ENCODE peak calls at places on chromosomes 7 and 10, in ten cellular contexts. One of them, this sample, is unnamed.
A peak's percentile ranks its signal among the peaks of the same experiment; 100 is the strongest.

GRCh38 chr10:96614515-96614914 is 27.7 kb upstream of the TM9SF3 start:
- DNase-seq in IMR-90: peak; percentile 87
- DNase-seq in aorta: no peak
- DNase-seq in GM23248: peak; percentile 91
- DNase-seq in left ventricle myocardium inferior: no peak
- DNase-seq in hepatocyte: peak; percentile 34
- DNase-seq in pancreas: no peak
- DNase-seq in upper lobe of right lung: no peak
- DNase-seq in CD8-positive, alpha-beta T cell: no peak
- DNase-seq in cardiac muscle cell: peak; percentile 24
- DNase-seq in this sample: no peak

GRCh38 chr7:97733276-97734206 is 1.7 kb downstream of the TAC1 start:
- DNase-seq in IMR-90: no peak
- DNase-seq in aorta: peak; percentile 20
- DNase-seq in GM23248: peak; percentile 10
- DNase-seq in left ventricle myocardium inferior: no peak
- DNase-seq in hepatocyte: peak; percentile 19
- DNase-seq in pancreas: peak; percentile 55
- DNase-seq in upper lobe of right lung: no peak
- DNase-seq in CD8-positive, alpha-beta T cell: no peak
- DNase-seq in cardiac muscle cell: no peak
- DNase-seq in this sample: peak; percentile 55

GRCh38 chr10:99917963-99918825 is 91.6 kb downstream of the DNMBP start:
- DNase-seq in IMR-90: peak; percentile 59
- DNase-seq in aorta: peak; percentile 51
- DNase-seq in GM23248: peak; percentile 81
- DNase-seq in left ventricle myocardium inferior: peak; percentile 29
- DNase-seq in hepatocyte: peak; percentile 72
- DNase-seq in pancreas: no peak
- DNase-seq in upper lobe of right lung: peak; percentile 66
- DNase-seq in CD8-positive, alpha-beta T cell: no peak
- DNase-seq in cardiac muscle cell: peak; percentile 78
- DNase-seq in this sample: peak; percentile 54

GRCh38 chr7:91720255-91720937 is 160.1 kb downstream of the MTERF1 start:
- DNase-seq in IMR-90: peak; percentile 1
- DNase-seq in aorta: no peak
- DNase-seq in GM23248: peak; percentile 36
- DNase-seq in left ventricle myocardium inferior: no peak
- DNase-seq in hepatocyte: no peak
- DNase-seq in pancreas: peak; percentile 18
- DNase-seq in upper lobe of right lung: no peak
- DNase-seq in CD8-positive, alpha-beta T cell: no peak
- DNase-seq in cardiac muscle cell: peak; percentile 25
- DNase-seq in this sample: no peak

GRCh38 chr10:92068900-92069299 is 145.3 kb downstream of the BTAF1 start:
- DNase-seq in IMR-90: peak; percentile 89
- DNase-seq in aorta: no peak
- DNase-seq in GM23248: peak; percentile 44
- DNase-seq in left ventricle myocardium inferior: no peak
- DNase-seq in hepatocyte: no peak
- DNase-seq in pancreas: no peak
- DNase-seq in upper lobe of right lung: no peak
- DNase-seq in CD8-positive, alpha-beta T cell: no peak
- DNase-seq in cardiac muscle cell: no peak
- DNase-seq in this sample: no peak

GRCh38 chr7:95411036-95411435 is 14.9 kb upstream of the PON3 start:
- DNase-seq in IMR-90: peak; percentile 7
- DNase-seq in aorta: no peak
- DNase-seq in GM23248: no peak
- DNase-seq in left ventricle myocardium inferior: no peak
- DNase-seq in hepatocyte: no peak
- DNase-seq in pancreas: no peak
- DNase-seq in upper lobe of right lung: no peak
- DNase-seq in CD8-positive, alpha-beta T cell: no peak
- DNase-seq in cardiac muscle cell: no peak
- DNase-seq in this sample: no peak

GRCh38 chr10:24457661-24458318 is 248.9 kb downstream of the KIAA1217 start:
- DNase-seq in IMR-90: no peak
- DNase-seq in aorta: no peak
- DNase-seq in GM23248: peak; percentile 36
- DNase-seq in left ventricle myocardium inferior: no peak
- DNase-seq in hepatocyte: no peak
- DNase-seq in pancreas: no peak
- DNase-seq in upper lobe of right lung: no peak
- DNase-seq in CD8-positive, alpha-beta T cell: no peak
- DNase-seq in cardiac muscle cell: no peak
- DNase-seq in this sample: no peak

GRCh38 chr10:100033766-100034418 is 24.1 kb upstream of the DNMBP start:
- DNase-seq in IMR-90: no peak
- DNase-seq in aorta: no peak
- DNase-seq in GM23248: no peak
- DNase-seq in left ventricle myocardium inferior: no peak
- DNase-seq in hepatocyte: no peak
- DNase-seq in pancreas: no peak
- DNase-seq in upper lobe of right lung: no peak
- DNase-seq in CD8-positive, alpha-beta T cell: no peak
- DNase-seq in cardiac muscle cell: no peak
- DNase-seq in this sample: no peak

GRCh38 chr7:6398943-6399342 is 48.8 kb downstream of the DAGLB start:
- DNase-seq in IMR-90: no peak
- DNase-seq in aorta: no peak
- DNase-seq in GM23248: peak; percentile 31
- DNase-seq in left ventricle myocardium inferior: no peak
- DNase-seq in hepatocyte: no peak
- DNase-seq in pancreas: no peak
- DNase-seq in upper lobe of right lung: no peak
- DNase-seq in CD8-positive, alpha-beta T cell: no peak
- DNase-seq in cardiac muscle cell: no peak
- DNase-seq in this sample: no peak

GRCh38 chr10:83212632-83213349 is 926.5 kb upstream of the GHITM start:
- DNase-seq in IMR-90: no peak
- DNase-seq in aorta: no peak
- DNase-seq in GM23248: peak; percentile 2
- DNase-seq in left ventricle myocardium inferior: no peak
- DNase-seq in hepatocyte: no peak
- DNase-seq in pancreas: no peak
- DNase-seq in upper lobe of right lung: no peak
- DNase-seq in CD8-positive, alpha-beta T cell: no peak
- DNase-seq in cardiac muscle cell: peak; percentile 7
- DNase-seq in this sample: no peak

GRCh38 chr7:141355057-141355456 is 196.2 kb upstream of the AGK start:
- DNase-seq in IMR-90: no peak
- DNase-seq in aorta: no peak
- DNase-seq in GM23248: peak; percentile 32
- DNase-seq in left ventricle myocardium inferior: no peak
- DNase-seq in hepatocyte: no peak
- DNase-seq in pancreas: no peak
- DNase-seq in upper lobe of right lung: no peak
- DNase-seq in CD8-positive, alpha-beta T cell: no peak
- DNase-seq in cardiac muscle cell: peak; percentile 26
- DNase-seq in this sample: no peak

GRCh38 chr10:3760083-3760482 is 24.9 kb downstream of the KLF6 start:
- DNase-seq in IMR-90: no peak
- DNase-seq in aorta: no peak
- DNase-seq in GM23248: no peak
- DNase-seq in left ventricle myocardium inferior: no peak
- DNase-seq in hepatocyte: no peak
- DNase-seq in pancreas: no peak
- DNase-seq in upper lobe of right lung: no peak
- DNase-seq in CD8-positive, alpha-beta T cell: no peak
- DNase-seq in cardiac muscle cell: no peak
- DNase-seq in this sample: peak; percentile 40

GRCh38 chr7:23597908-23598224 is 684 bp downstream of the CCDC126 start:
- DNase-seq in IMR-90: no peak
- DNase-seq in aorta: no peak
- DNase-seq in GM23248: no peak
- DNase-seq in left ventricle myocardium inferior: no peak
- DNase-seq in hepatocyte: no peak
- DNase-seq in pancreas: no peak
- DNase-seq in upper lobe of right lung: no peak
- DNase-seq in CD8-positive, alpha-beta T cell: no peak
- DNase-seq in cardiac muscle cell: no peak
- DNase-seq in this sample: no peak

GRCh38 chr10:98534046-98534445 is 87.3 kb upstream of the HPS1 start:
- DNase-seq in IMR-90: no peak
- DNase-seq in aorta: no peak
- DNase-seq in GM23248: peak; percentile 60
- DNase-seq in left ventricle myocardium inferior: no peak
- DNase-seq in hepatocyte: no peak
- DNase-seq in pancreas: no peak
- DNase-seq in upper lobe of right lung: no peak
- DNase-seq in CD8-positive, alpha-beta T cell: no peak
- DNase-seq in cardiac muscle cell: no peak
- DNase-seq in this sample: no peak

GRCh38 chr10:11610151-11610854 is 1.1 kb downstream of the USP6NL start:
- DNase-seq in IMR-90: no peak
- DNase-seq in aorta: no peak
- DNase-seq in GM23248: peak; percentile 19
- DNase-seq in left ventricle myocardium inferior: no peak
- DNase-seq in hepatocyte: no peak
- DNase-seq in pancreas: no peak
- DNase-seq in upper lobe of right lung: no peak
- DNase-seq in CD8-positive, alpha-beta T cell: no peak
- DNase-seq in cardiac muscle cell: no peak
- DNase-seq in this sample: no peak

GRCh38 chr10:116470768-116471415 is 43.2 kb downstream of the PNLIPRP3 start:
- DNase-seq in IMR-90: no peak
- DNase-seq in aorta: no peak
- DNase-seq in GM23248: peak; percentile 70
- DNase-seq in left ventricle myocardium inferior: no peak
- DNase-seq in hepatocyte: peak; percentile 41
- DNase-seq in pancreas: no peak
- DNase-seq in upper lobe of right lung: no peak
- DNase-seq in CD8-positive, alpha-beta T cell: no peak
- DNase-seq in cardiac muscle cell: no peak
- DNase-seq in this sample: peak; percentile 35

GRCh38 chr10:45375716-45376231 is 1.8 kb downstream of the ALOX5 start:
- DNase-seq in IMR-90: no peak
- DNase-seq in aorta: no peak
- DNase-seq in GM23248: no peak
- DNase-seq in left ventricle myocardium inferior: no peak
- DNase-seq in hepatocyte: no peak
- DNase-seq in pancreas: no peak
- DNase-seq in upper lobe of right lung: peak; percentile 50
- DNase-seq in CD8-positive, alpha-beta T cell: no peak
- DNase-seq in cardiac muscle cell: no peak
- DNase-seq in this sample: no peak
- H3K27me3 ChIP-seq in IMR-90: peaks cover 35% of the 10 kb centered on the region
- H3K27me3 ChIP-seq in aorta: no peaks in the 10 kb centered on the region
- H3K27me3 ChIP-seq in GM23248: peaks cover 64% of the 10 kb centered on the region
- H3K27me3 ChIP-seq in left ventricle myocardium inferior: peaks cover 90% of the 10 kb centered on the region
- H3K27me3 ChIP-seq in hepatocyte: peaks cover 42% of the 10 kb centered on the region
- H3K27me3 ChIP-seq in pancreas: no peaks in the 10 kb centered on the region
- H3K27me3 ChIP-seq in upper lobe of right lung: peaks cover 16% of the 10 kb centered on the region
- H3K27me3 ChIP-seq in CD8-positive, alpha-beta T cell: no peaks in the 10 kb centered on the region
- H3K27me3 ChIP-seq in cardiac muscle cell: peaks cover 62% of the 10 kb centered on the region
- H3K27me3 ChIP-seq in this sample: no peaks in the 10 kb centered on the region

GRCh38 chr7:26861050-26861449 is 3.3 kb downstream of the SKAP2 start:
- DNase-seq in IMR-90: no peak
- DNase-seq in aorta: no peak
- DNase-seq in GM23248: no peak
- DNase-seq in left ventricle myocardium inferior: no peak
- DNase-seq in hepatocyte: no peak
- DNase-seq in pancreas: no peak
- DNase-seq in upper lobe of right lung: no peak
- DNase-seq in CD8-positive, alpha-beta T cell: no peak
- DNase-seq in cardiac muscle cell: no peak
- DNase-seq in this sample: no peak
- H3K4me1 ChIP-seq in IMR-90: no peaks in the 10 kb centered on the region
- H3K4me1 ChIP-seq in aorta: no peaks in the 10 kb centered on the region
- H3K4me1 ChIP-seq in GM23248: peaks cover 21% of the 10 kb centered on the region
- H3K4me1 ChIP-seq in left ventricle myocardium inferior: peaks cover 11% of the 10 kb centered on the region
- H3K4me1 ChIP-seq in hepatocyte: peaks cover 3% of the 10 kb centered on the region
- H3K4me1 ChIP-seq in pancreas: peaks cover 4% of the 10 kb centered on the region
- H3K4me1 ChIP-seq in upper lobe of right lung: peaks cover 19% of the 10 kb centered on the region
- H3K4me1 ChIP-seq in CD8-positive, alpha-beta T cell: peaks cover 15% of the 10 kb centered on the region
- H3K4me1 ChIP-seq in cardiac muscle cell: no peaks in the 10 kb centered on the region
- H3K4me1 ChIP-seq in this sample: no peaks in the 10 kb centered on the region

DNA sequence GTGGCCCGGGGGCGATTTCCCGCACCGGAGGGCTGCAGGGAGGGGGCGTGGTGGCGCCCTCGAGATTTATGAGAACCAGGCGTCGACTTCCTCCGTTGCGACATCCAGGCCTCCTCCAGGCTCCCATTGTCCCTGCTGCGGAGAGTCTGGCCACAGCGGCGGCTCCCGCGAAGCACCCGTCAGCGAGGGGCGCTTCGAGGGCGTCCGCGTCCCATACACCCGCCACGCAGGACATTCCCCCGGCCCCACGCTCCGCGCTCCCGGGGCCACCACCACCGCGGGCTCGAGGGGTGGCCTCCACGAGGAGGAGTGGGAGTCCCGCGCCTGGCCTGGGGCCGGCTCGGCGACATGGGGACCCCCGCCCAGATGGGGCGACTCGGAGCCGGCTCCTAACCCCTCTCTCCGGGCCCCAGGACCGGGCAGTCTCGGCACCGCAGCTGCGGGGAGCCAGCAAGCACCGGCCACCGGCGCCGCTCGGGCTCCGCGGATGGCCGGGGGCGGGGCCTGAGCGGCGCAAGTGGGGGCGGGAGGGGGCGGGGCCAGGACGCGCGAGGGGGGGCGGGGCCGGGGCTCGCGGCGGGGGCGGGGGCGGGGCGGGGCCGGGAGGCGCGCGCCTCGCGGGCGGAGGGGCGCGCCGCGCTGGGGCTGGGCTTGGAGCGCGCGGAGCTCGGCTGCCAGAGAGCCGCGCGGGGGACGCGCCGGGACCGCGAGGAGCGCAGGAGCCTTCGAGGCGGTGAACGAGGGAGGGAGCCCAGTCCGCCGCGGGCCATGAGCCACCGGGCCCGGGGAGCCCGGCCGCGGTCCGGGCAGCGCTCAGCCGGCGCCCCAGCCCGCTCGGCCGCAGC is at the start of gene SH2B2:
- DNase-seq in IMR-90: peak; percentile 49
- DNase-seq in aorta: peak; percentile 88
- DNase-seq in GM23248: peak; percentile 79
- DNase-seq in left ventricle myocardium inferior: peak; percentile 78
- DNase-seq in hepatocyte: peak; percentile 87
- DNase-seq in pancreas: peak; percentile 80
- DNase-seq in upper lobe of right lung: peak; percentile 91
- DNase-seq in CD8-positive, alpha-beta T cell: peak; percentile 36
- DNase-seq in cardiac muscle cell: peak; percentile 77
- DNase-seq in this sample: peak; percentile 71
- H3K27ac ChIP-seq in IMR-90: peak within 1 kb of the TSS; percentile 62
- H3K27ac ChIP-seq in aorta: peak within 1 kb of the TSS; percentile 2
- H3K27ac ChIP-seq in GM23248: no peak within 1 kb of the TSS
- H3K27ac ChIP-seq in left ventricle myocardium inferior: peak within 1 kb of the TSS; percentile 95
- H3K27ac ChIP-seq in hepatocyte: peak within 1 kb of the TSS; percentile 98
- H3K27ac ChIP-seq in pancreas: peak within 1 kb of the TSS; percentile 62
- H3K27ac ChIP-seq in upper lobe of right lung: peak within 1 kb of the TSS; percentile 96
- H3K27ac ChIP-seq in CD8-positive, alpha-beta T cell: no peak within 1 kb of the TSS
- H3K27ac ChIP-seq in cardiac muscle cell: no peak within 1 kb of the TSS
- H3K27ac ChIP-seq in this sample: peak within 1 kb of the TSS; percentile 44

DNA sequence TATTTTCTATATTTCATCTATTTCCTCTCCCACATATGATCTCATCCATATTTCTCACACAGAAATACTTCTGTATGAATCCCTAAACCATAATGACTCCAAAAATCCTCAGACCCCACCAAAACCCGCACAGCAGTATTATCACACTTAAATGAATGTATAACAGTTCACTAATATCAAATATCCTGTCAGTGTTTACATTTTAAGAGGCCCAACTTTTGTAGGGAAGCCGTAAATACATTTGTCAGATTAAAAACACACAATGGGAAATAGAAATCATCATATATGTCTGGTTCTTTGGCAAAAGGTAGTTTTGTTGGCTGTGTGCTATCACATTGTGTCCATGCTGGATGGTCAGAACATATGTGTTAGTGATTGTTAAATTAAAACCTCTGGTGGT is 4.2 kb downstream of the AUTS2 start:
- DNase-seq in IMR-90: no peak
- DNase-seq in aorta: no peak
- DNase-seq in GM23248: no peak
- DNase-seq in left ventricle myocardium inferior: no peak
- DNase-seq in hepatocyte: no peak
- DNase-seq in pancreas: no peak
- DNase-seq in upper lobe of right lung: no peak
- DNase-seq in CD8-positive, alpha-beta T cell: no peak
- DNase-seq in cardiac muscle cell: no peak
- DNase-seq in this sample: no peak
- H3K27me3 ChIP-seq in IMR-90: peaks cover 17% of the 10 kb centered on the region
- H3K27me3 ChIP-seq in aorta: no peaks in the 10 kb centered on the region
- H3K27me3 ChIP-seq in GM23248: peaks cover 28% of the 10 kb centered on the region
- H3K27me3 ChIP-seq in left ventricle myocardium inferior: peaks cover 6% of the 10 kb centered on the region
- H3K27me3 ChIP-seq in hepatocyte: peaks cover 7% of the 10 kb centered on the region
- H3K27me3 ChIP-seq in pancreas: no peaks in the 10 kb centered on the region
- H3K27me3 ChIP-seq in upper lobe of right lung: no peaks in the 10 kb centered on the region
- H3K27me3 ChIP-seq in CD8-positive, alpha-beta T cell: peaks cover 29% of the 10 kb centered on the region
- H3K27me3 ChIP-seq in cardiac muscle cell: peaks cover 27% of the 10 kb centered on the region
- H3K27me3 ChIP-seq in this sample: no peaks in the 10 kb centered on the region

This sample was measured in right lobe of liver.